ENCODE peak calls at places on chromosomes 3 and 15, in five cellular contexts. G is heart left ventricle, I is AG08395, O is dermis microvascular lymphatic vessel endothelial cell, Y is amniotic stem cell. C is an unnamed sample.

GRCh38 chr3:133966954-133967353 is 62.8 kb downstream of the SLCO2A1 start:
- DNase-seq in G (no peak), Y (no peak), O (no peak), I (no peak), C (no peak)

GRCh38 chr3:187292631-187293513 is 1.3 kb upstream of the MASP1 start:
- DNase-seq in O (no peak), G (no peak), I (peak), Y (no peak), C (no peak)

GRCh38 chr3:119551525-119552063 is 7.8 kb downstream of the CD80 start:
- DNase-seq in Y (no peak), O (no peak), G (no peak), I (no peak), C (no peak)

GRCh38 chr3:34012102-34012461 is 213.7 kb downstream of the PDCD6IP start:
- DNase-seq in O (peak), I (peak), G (no peak), Y (peak), C (no peak)

GRCh38 chr15:101068961-101069734 is 150.0 kb downstream of the LRRK1 start:
- DNase-seq in O (no peak), G (no peak), Y (no peak), I (peak), C (peak)

GRCh38 chr3:46695962-46696922 is 2.8 kb upstream of the ALS2CL start:
- DNase-seq in I (peak), O (no peak), Y (no peak), G (peak), C (no peak)

GRCh38 chr15:79209690-79210089 is 72.8 kb upstream of the ANKRD34C start:
- DNase-seq in Y (no peak), I (no peak), G (no peak), O (no peak), C (no peak)

GRCh38 chr15:40766906-40767837 is 2.6 kb upstream of the C15orf62 start:
- DNase-seq in Y (no peak), O (no peak), G (no peak), I (peak), C (no peak)

GRCh38 chr15:33860749-33861148 is 107.5 kb upstream of the CHRM5 start:
- DNase-seq in I (peak), G (no peak), Y (peak), O (peak), C (no peak)

GRCh38 chr15:53454535-53454842 is 305.0 kb downstream of the WDR72 start:
- DNase-seq in Y (no peak), I (no peak), G (no peak), O (no peak), C (no peak)

GRCh38 chr15:63211549-63211948 is 22.1 kb downstream of the RAB8B start:
- DNase-seq in I (no peak), G (no peak), O (no peak), Y (no peak), C (no peak)

GRCh38 chr15:62469874-62470688 is 305.0 kb upstream of the C2CD4B start:
- DNase-seq in Y (peak), O (peak), I (peak), G (no peak), C (no peak)

GRCh38 chr15:73781038-73781925 is 28.1 kb upstream of the INSYN1 start:
- DNase-seq in G (no peak), O (peak), I (peak), Y (no peak), C (no peak)

GRCh38 chr15:31391687-31392671 is 65.3 kb downstream of the KLF13 start:
- DNase-seq in Y (peak), I (peak), O (peak), G (peak), C (peak)

GRCh38 chr3:14867936-14868570 is 49.3 kb downstream of the FGD5 start:
- DNase-seq in O (no peak), G (no peak), I (no peak), Y (no peak), C (no peak)

GRCh38 chr3:79983063-79983561 is 215.3 kb upstream of the ROBO1 start:
- DNase-seq in O (peak), G (no peak), Y (no peak), I (no peak), C (no peak)

GRCh38 chr15:38560456-38560926 is 4.1 kb downstream of the RASGRP1 start:
- DNase-seq in G (no peak), Y (no peak), I (no peak), O (no peak), C (no peak)

GRCh38 chr15:65212097-65212496 is 824 bp upstream of the CILP start:
- DNase-seq in I (no peak), G (no peak), O (peak), Y (no peak), C (no peak)

GRCh38 chr3:119194237-119195150 is 21.1 kb downstream of the UPK1B start:
- DNase-seq in O (no peak), G (no peak), Y (no peak), I (peak), C (no peak)

GRCh38 chr15:44264148-44264547 is 24.4 kb upstream of the GOLM2 start:
- DNase-seq in O (no peak), Y (no peak), G (no peak), I (no peak), C (no peak)

GRCh38 chr3:37139567-37140052 is 34.8 kb downstream of the LRRFIP2 start:
- DNase-seq in I (no peak), G (no peak), O (no peak), Y (no peak), C (no peak)

GRCh38 chr15:25719101-25719985 is 143.8 kb downstream of the ATP10A start:
- DNase-seq in Y (no peak), I (no peak), G (no peak), O (no peak), C (no peak)

GRCh38 chr3:31265646-31266423 is 266.9 kb upstream of the STT3B start:
- DNase-seq in I (no peak), O (peak), Y (no peak), G (no peak), C (no peak)

GRCh38 chr3:120908803-120909601 is 997 bp downstream of the STXBP5L start:
- DNase-seq in I (no peak), Y (no peak), O (no peak), G (no peak), C (no peak)

C was measured in neural crest cell.